ENCODE peak calls at places on chromosomes 4 and X, in four cellular contexts. Z is mesothelial cell of epicardium, U is NCI-H2107, Y is GM13977. V is an unnamed sample.

GRCh38 chr4:8393593-8394038 is 46.9 kb downstream of the ACOX3 start:
- DNase-seq in Y (peak), Z (no peak), U (no peak), V (peak)

GRCh38 chrX:427812-428725 is 41.4 kb upstream of the PPP2R3B start:
- DNase-seq in Z (no peak), Y (no peak), U (no peak), V (peak)

GRCh38 chrX:16484338-16484737 is 165.6 kb upstream of the S100G start:
- DNase-seq in Z (no peak), U (no peak), Y (no peak), V (peak)

GRCh38 chrX:106177106-106177981 is 9.2 kb downstream of the PWWP3B start:
- DNase-seq in Y (no peak), U (no peak), Z (peak), V (no peak)

GRCh38 chr4:89829470-89830138 is 7.4 kb downstream of the SNCA start:
- DNase-seq in Y (peak), U (no peak), Z (no peak), V (no peak)

GRCh38 chrX:40003071-40003981 is 94.4 kb downstream of the BCOR start:
- DNase-seq in U (no peak), Z (no peak), Y (no peak), V (no peak)

GRCh38 chr4:25908491-25908901 is 5.5 kb upstream of the SMIM20 start:
- DNase-seq in U (no peak), Y (no peak), Z (no peak), V (peak)

GRCh38 chr4:35725131-35725530 is 519.2 kb downstream of the ARAP2 start:
- DNase-seq in Z (no peak), U (no peak), Y (peak), V (no peak)

GRCh38 chrX:39242187-39242586 is 440.9 kb downstream of the MID1IP1 start:
- DNase-seq in U (peak), Z (no peak), Y (peak), V (peak)

GRCh38 chr4:150005537-150005936 is 72.7 kb upstream of the DCLK2 start:
- DNase-seq in Y (no peak), U (no peak), Z (no peak), V (no peak)

GRCh38 chr4:145709336-145709735 is 29.4 kb downstream of the C4orf51 start:
- DNase-seq in U (no peak), Y (no peak), Z (no peak), V (no peak)

GRCh38 chr4:74590476-74590875 is 145.5 kb downstream of the AREG start:
- DNase-seq in U (no peak), Z (no peak), Y (no peak), V (no peak)

GRCh38 chr4:152458801-152459302 is 77.0 kb downstream of the FBXW7 start:
- DNase-seq in Y (peak), Z (no peak), U (no peak), V (no peak)

GRCh38 chr4:110970642-110971041 is 347.8 kb upstream of the PITX2 start:
- DNase-seq in Y (peak), U (no peak), Z (no peak), V (peak)

V was measured in AG20443.